ENCODE peak calls at places on chromosome 6, in four cellular contexts. C is mesendoderm, A is psoas muscle, L is Peyer's patch. H is an unnamed sample. For H3K4me1, the result is how much of the 10 kb centered on the place peaks cover.

GRCh38 chr6:145206247-145206907 is 528.9 kb downstream of the EPM2A start:
- DNase-seq in C (no peak), A (no peak), L (no peak), H (no peak)

GRCh38 chr6:47492355-47492754 is 14.8 kb downstream of the CD2AP start:
- DNase-seq in L (no peak), A (no peak), C (no peak), H (no peak)

GRCh38 chr6:111503194-111503593 is 20.2 kb upstream of the REV3L start:
- DNase-seq in C (peak), L (no peak), A (no peak), H (no peak)

GRCh38 chr6:129849456-129849855 is 11.7 kb downstream of the TMEM244 start:
- DNase-seq in L (no peak), C (peak), A (no peak), H (no peak)

GRCh38 chr6:37142047-37142614 is 27.8 kb upstream of the PIM1 start:
- DNase-seq in L (no peak), C (no peak), A (no peak), H (no peak)

GRCh38 chr6:3402310-3403243 is 54.3 kb downstream of the SLC22A23 start:
- DNase-seq in A (no peak), C (no peak), L (no peak), H (no peak)

GRCh38 chr6:3919130-3919628 is 70.0 kb downstream of the FAM50B start:
- DNase-seq in L (no peak), C (peak), A (peak), H (no peak)

GRCh38 chr6:36381502-36382389 is 5.7 kb downstream of the ETV7 start:
- DNase-seq in L (no peak), C (no peak), A (no peak), H (no peak)

GRCh38 chr6:166862287-166862977 is 93.9 kb downstream of the RNASET2 start:
- DNase-seq in L (no peak), A (no peak), C (peak), H (peak)

GRCh38 chr6:82711992-82712788 is 348.6 kb downstream of the TPBG start:
- DNase-seq in C (peak), L (no peak), A (peak), H (no peak)

GRCh38 chr6:53335224-53335994 is 13.3 kb downstream of the ELOVL5 start:
- DNase-seq in C (peak), L (no peak), A (no peak), H (no peak)

GRCh38 chr6:164167873-164168405 is 753.4 kb downstream of the QKI start:
- DNase-seq in A (no peak), C (no peak), L (no peak), H (no peak)

GRCh38 chr6:106591111-106591825 is 38.0 kb downstream of the RTN4IP1 start:
- DNase-seq in A (peak), C (peak), L (no peak), H (no peak)

GRCh38 chr6:24105146-24105545 is 20.9 kb upstream of the NRSN1 start:
- DNase-seq in A (no peak), C (no peak), L (no peak), H (no peak)

GRCh38 chr6:127690092-127690491 is 113.1 kb downstream of the C6orf58 start:
- DNase-seq in L (no peak), C (peak), A (no peak), H (no peak)

GRCh38 chr6:51199272-51199671 is 380.6 kb downstream of the TFAP2B start:
- DNase-seq in L (no peak), A (no peak), C (no peak), H (no peak)

GRCh38 chr6:41071501-41071922 is 644 bp downstream of the OARD1 start:
- DNase-seq in C (no peak), A (no peak), L (no peak), H (no peak)

GRCh38 chr6:79170915-79171314 is 63.6 kb downstream of the HMGN3 start:
- DNase-seq in A (no peak), L (no peak), C (peak), H (no peak)

GRCh38 chr6:93580441-93580840 is 161.1 kb upstream of the EPHA7 start:
- DNase-seq in L (no peak), C (no peak), A (no peak), H (no peak)

GRCh38 chr6:156659317-156660198 is 117.6 kb upstream of the ARID1B start:
- DNase-seq in A (no peak), L (no peak), C (peak), H (no peak)

GRCh38 chr6:148166339-148166949 is 176.2 kb upstream of the SASH1 start:
- DNase-seq in A (no peak), C (peak), L (no peak), H (peak)

GRCh38 chr6:44397424-44398169 is 10.1 kb downstream of the CDC5L start:
- DNase-seq in A (no peak), C (no peak), L (no peak), H (no peak)

GRCh38 chr6:41690541-41691330 is 44.7 kb downstream of the TFEB start:
- DNase-seq in A (no peak), C (no peak), L (peak), H (no peak)

GRCh38 chr6:147204843-147205311 is 660 bp downstream of the STXBP5 start:
- DNase-seq in C (no peak), A (no peak), L (no peak), H (no peak)

GRCh38 chr6:14216931-14217684 is 99.5 kb downstream of the CD83 start:
- DNase-seq in A (no peak), L (no peak), C (no peak), H (no peak)

GRCh38 chr6:169831450-169832246 is 80.2 kb downstream of the ERMARD start:
- DNase-seq in L (peak), C (peak), A (peak), H (peak)

GRCh38 chr6:159871911-159872310 is 18.9 kb upstream of the MAS1 start:
- DNase-seq in A (no peak), C (peak), L (no peak), H (no peak)

GRCh38 chr6:157800420-157801237 is 22.4 kb upstream of the SNX9 start:
- DNase-seq in A (no peak), L (no peak), C (no peak), H (no peak)

GRCh38 chr6:50305660-50306059 is 255.9 kb upstream of the DEFB112 start:
- DNase-seq in L (no peak), A (no peak), C (peak), H (no peak)

GRCh38 chr6:70176853-70177550 is 125.9 kb downstream of the COL9A1 start:
- DNase-seq in C (peak), A (no peak), L (no peak), H (no peak)

GRCh38 chr6:131948692-131949614 is 2.2 kb downstream of the CCN2 start:
- DNase-seq in C (peak), A (peak), L (no peak), H (no peak)

GRCh38 chr6:25366785-25367657 is 87.8 kb downstream of the CARMIL1 start:
- DNase-seq in A (no peak), C (no peak), L (no peak), H (no peak)

GRCh38 chr6:1230281-1230680 is 81.6 kb upstream of the FOXQ1 start:
- DNase-seq in C (no peak), L (no peak), A (no peak), H (no peak)

GRCh38 chr6:16836186-16836981 is 75.1 kb upstream of the ATXN1 start:
- DNase-seq in L (no peak), C (no peak), A (no peak), H (no peak)

GRCh38 chr6:1739680-1740079 is 130.0 kb downstream of the FOXC1 start:
- DNase-seq in C (no peak), A (no peak), L (no peak), H (no peak)

GRCh38 chr6:81788748-81789147 is 36.3 kb upstream of the TENT5A start:
- DNase-seq in A (no peak), L (no peak), C (no peak), H (no peak)

GRCh38 chr6:28525496-28526039 is at the start of gene GPX5:
- DNase-seq in A (no peak), L (no peak), C (peak), H (no peak)

GRCh38 chr6:139142267-139142666 is 7.4 kb downstream of the HECA start:
- DNase-seq in C (no peak), L (no peak), A (no peak), H (no peak)

GRCh38 chr6:144149894-144150672 is at the start of gene STX11:
- DNase-seq in L (peak), A (peak), C (peak), H (no peak)

GRCh38 chr6:133764011-133764812 is 124.7 kb upstream of the TCF21 start:
- DNase-seq in A (no peak), C (no peak), L (no peak), H (no peak)

DNA sequence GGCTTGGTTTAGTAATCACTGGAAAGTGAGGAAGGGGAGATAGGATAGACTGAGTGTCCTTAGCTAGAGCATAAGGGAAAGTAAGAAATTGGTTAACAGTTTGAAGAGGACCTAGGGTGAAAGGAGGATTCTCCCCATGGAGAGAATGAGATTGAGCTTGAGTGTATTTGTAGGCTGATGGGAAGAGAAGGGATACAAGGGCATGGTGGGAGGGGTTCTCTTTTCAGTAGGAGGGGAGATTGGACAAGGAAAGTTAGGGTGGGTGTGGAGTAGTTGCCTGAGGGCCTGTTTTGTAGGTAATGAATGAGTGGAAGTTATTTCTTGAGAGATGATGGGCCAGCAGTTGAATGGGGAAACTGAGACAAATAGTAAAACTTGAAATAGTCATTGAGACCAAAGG is 1.9 kb downstream of the TRMT11 start:
- DNase-seq in L (no peak), C (no peak), A (no peak), H (no peak)
- H3K4me3 ChIP-seq in L (no peak), C (no peak), A (no peak), H (no peak)

GRCh38 chr6:158810149-158811095 is 8.7 kb downstream of the EZR start:
- DNase-seq in L (no peak), A (no peak), C (no peak), H (no peak)
- H3K4me1 ChIP-seq in L (half or more), A (under half), C (under half), H (under half)

DNA sequence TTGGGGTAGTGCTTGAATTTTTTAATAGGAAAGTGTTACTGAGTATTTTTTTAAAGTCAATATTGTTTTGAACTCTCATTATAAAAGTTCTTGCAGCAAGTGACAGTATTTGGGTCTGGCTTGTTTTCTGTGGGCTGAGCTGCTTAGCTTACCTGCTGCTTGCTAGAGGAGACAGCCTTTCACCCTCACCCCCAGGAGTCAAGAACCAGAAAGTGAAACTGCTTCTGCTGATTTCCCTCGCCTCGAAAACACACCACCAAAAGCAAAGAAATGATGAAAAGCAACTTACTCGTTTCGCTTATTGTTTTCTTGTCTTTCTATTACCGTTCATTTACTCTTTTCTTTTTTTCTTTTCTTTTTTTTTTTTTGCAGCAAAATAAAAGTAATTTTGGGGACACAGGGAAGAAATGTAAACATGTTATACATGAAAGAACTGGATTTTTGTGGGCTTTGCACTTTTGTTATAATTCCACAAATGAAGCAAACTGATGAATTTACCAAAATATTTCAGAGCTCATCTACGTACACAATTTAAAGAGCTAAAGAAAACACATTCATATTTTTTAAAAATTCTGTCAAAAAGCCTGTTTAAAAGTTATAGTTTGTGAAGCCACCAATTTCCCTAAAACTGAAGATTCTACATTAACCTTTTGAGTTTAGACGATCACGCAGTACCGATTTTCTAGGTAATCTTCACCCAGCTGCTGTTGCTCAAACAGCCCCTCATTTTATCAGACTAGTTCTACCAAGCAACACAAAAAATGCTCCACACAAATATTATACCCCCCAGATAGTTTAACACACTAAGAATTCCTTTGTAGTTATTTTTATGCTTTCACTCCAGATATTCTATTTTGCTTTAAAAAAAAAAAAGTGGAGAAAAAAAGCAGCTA is 1.7 kb downstream of the SCML4 start:
- DNase-seq in L (no peak), A (no peak), C (no peak), H (no peak)
- H3K4me3 ChIP-seq in L (peak), A (no peak), C (no peak), H (no peak)

DNA sequence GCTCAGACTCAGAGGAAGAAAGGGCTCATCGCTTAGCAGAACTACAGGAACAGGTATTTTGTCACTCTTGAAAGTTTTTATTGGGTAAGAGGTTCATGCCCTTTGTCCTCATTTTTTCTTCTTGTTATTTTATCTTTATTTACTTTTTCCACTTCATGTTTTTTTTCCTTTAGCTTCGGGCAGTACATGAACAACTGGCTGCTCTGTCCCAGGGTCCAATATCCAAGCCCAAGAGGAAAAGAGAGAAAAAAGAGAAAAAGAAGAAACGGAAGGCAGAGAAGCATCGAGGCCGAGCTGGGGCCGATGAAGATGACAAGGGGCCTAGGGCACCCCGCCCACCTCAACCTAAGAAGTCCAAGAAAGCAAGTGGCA is 9.5 kb downstream of the BRD2 start:
- DNase-seq in L (no peak), C (no peak), A (no peak), H (no peak)
- H3K4me1 ChIP-seq in L (half or more), C (under half), A (under half), H (under half)

GRCh38 chr6:87756858-87757257 is 54.8 kb upstream of the AKIRIN2 start:
- DNase-seq in A (no peak), C (peak), L (no peak), H (no peak)
- H3K4me3 ChIP-seq in A (no peak), C (no peak), L (no peak), H (no peak)

GRCh38 chr6:31734247-31734702 is 2.1 kb downstream of the CLIC1 start:
- DNase-seq in L (no peak), C (no peak), A (no peak), H (no peak)
- H3K4me1 ChIP-seq in L (half or more), C (under half), A (under half), H (under half)